ENCODE peak calls at places on chromosomes 16 and 17, in eight cellular contexts. D, Y, I, C, P, N, G and W are unnamed samples. For H3K27me3, the result is how much of the 10 kb centered on the place peaks cover.

GRCh38 chr16:50841081-50841886 is 99.4 kb downstream of the CYLD start:
- DNase-seq in Y (no peak), N (no peak), I (no peak), P (no peak), C (no peak), G (no peak), D (no peak), W (no peak)

GRCh38 chr17:69809331-69809730 is 265.7 kb upstream of the KCNJ16 start:
- DNase-seq in G (no peak), P (no peak), N (no peak), Y (no peak), I (no peak), D (no peak), C (no peak), W (no peak)

GRCh38 chr17:34305606-34306005 is 13.6 kb upstream of the CCL8 start:
- DNase-seq in Y (no peak), C (no peak), P (no peak), I (no peak), D (no peak), G (no peak), N (no peak), W (no peak)

GRCh38 chr16:57773680-57774295 is 28.5 kb downstream of the KIFC3 start:
- DNase-seq in Y (no peak), I (no peak), C (no peak), G (no peak), D (no peak), N (peak), P (no peak), W (peak)

GRCh38 chr17:32298721-32299578 is 33.3 kb downstream of the RHBDL3 start:
- DNase-seq in N (no peak), I (no peak), C (no peak), D (peak), G (no peak), Y (no peak), P (no peak), W (no peak)

GRCh38 chr17:9002236-9002609 is 19.1 kb upstream of the NTN1 start:
- DNase-seq in Y (no peak), D (no peak), G (no peak), N (no peak), P (no peak), C (no peak), I (no peak), W (no peak)

GRCh38 chr16:72768611-72769010 is 279.3 kb downstream of the ZFHX3 start:
- DNase-seq in C (no peak), N (no peak), D (no peak), I (no peak), Y (no peak), P (no peak), G (no peak), W (no peak)

GRCh38 chr17:68909066-68909465 is 46.1 kb downstream of the ABCA8 start:
- DNase-seq in G (peak), P (no peak), Y (no peak), I (peak), D (peak), C (peak), N (no peak), W (peak)

GRCh38 chr16:61946019-61946418 is 90.2 kb downstream of the CDH8 start:
- DNase-seq in N (no peak), G (no peak), Y (no peak), P (no peak), I (no peak), D (no peak), C (no peak), W (no peak)

GRCh38 chr16:65657051-65657450 is 535.2 kb upstream of the CDH11 start:
- DNase-seq in I (no peak), Y (no peak), G (no peak), C (no peak), P (no peak), D (no peak), N (no peak), W (no peak)

GRCh38 chr16:85556456-85557082 is 56.6 kb upstream of the GSE1 start:
- DNase-seq in Y (no peak), C (peak), I (no peak), P (peak), D (peak), N (peak), G (peak), W (peak)

GRCh38 chr17:50721194-50722010 is 2.0 kb downstream of the LUC7L3 start:
- DNase-seq in D (no peak), C (no peak), I (no peak), Y (no peak), G (no peak), N (no peak), P (no peak), W (no peak)

GRCh38 chr16:48292452-48292851 is 45.1 kb upstream of the ABCC11 start:
- DNase-seq in D (no peak), I (no peak), Y (no peak), N (no peak), G (no peak), P (no peak), C (no peak), W (no peak)

GRCh38 chr17:74919440-74920305 is 3.4 kb downstream of the USH1G start:
- DNase-seq in G (no peak), C (no peak), N (peak), D (no peak), Y (no peak), I (no peak), P (no peak), W (no peak)

GRCh38 chr16:30523768-30524574 is 2.4 kb downstream of the ZNF768 start:
- DNase-seq in N (peak), C (no peak), G (no peak), D (no peak), P (no peak), I (no peak), Y (no peak), W (peak)

GRCh38 chr17:80791758-80792284 is 199.8 kb upstream of the CHMP6 start:
- DNase-seq in P (no peak), N (peak), G (peak), D (no peak), C (peak), I (peak), Y (no peak), W (peak)

GRCh38 chr17:16215965-16216316 is 607 bp upstream of the NCOR1 start:
- DNase-seq in P (no peak), I (no peak), D (no peak), Y (no peak), C (peak), N (no peak), G (no peak), W (no peak)

GRCh38 chr16:85275533-85276249 is 163.4 kb upstream of the CIBAR2 start:
- DNase-seq in C (peak), P (peak), Y (no peak), N (peak), G (peak), D (peak), I (peak), W (peak)

GRCh38 chr17:18141210-18141803 is 32.8 kb downstream of the MYO15A start:
- DNase-seq in D (peak), I (no peak), C (no peak), Y (no peak), G (no peak), P (no peak), N (no peak), W (peak)

GRCh38 chr16:57994778-57995177 is 5.7 kb downstream of the ZNF319 start:
- DNase-seq in C (peak), I (no peak), N (peak), Y (no peak), G (no peak), P (peak), D (no peak), W (peak)

GRCh38 chr17:79019631-79020584 is 4.1 kb upstream of the C1QTNF1 start:
- DNase-seq in N (peak), G (peak), D (peak), I (peak), Y (no peak), P (peak), C (peak), W (no peak)

GRCh38 chr17:39737761-39738567 is at the start of gene GRB7:
- DNase-seq in Y (no peak), P (peak), N (peak), C (peak), I (no peak), G (peak), D (peak), W (peak)
- TF ChIP-seq POLR2A in Y (peak), P (no peak), N (peak), C (peak), I (no peak), G (no peak), D (peak), W (no peak)

DNA sequence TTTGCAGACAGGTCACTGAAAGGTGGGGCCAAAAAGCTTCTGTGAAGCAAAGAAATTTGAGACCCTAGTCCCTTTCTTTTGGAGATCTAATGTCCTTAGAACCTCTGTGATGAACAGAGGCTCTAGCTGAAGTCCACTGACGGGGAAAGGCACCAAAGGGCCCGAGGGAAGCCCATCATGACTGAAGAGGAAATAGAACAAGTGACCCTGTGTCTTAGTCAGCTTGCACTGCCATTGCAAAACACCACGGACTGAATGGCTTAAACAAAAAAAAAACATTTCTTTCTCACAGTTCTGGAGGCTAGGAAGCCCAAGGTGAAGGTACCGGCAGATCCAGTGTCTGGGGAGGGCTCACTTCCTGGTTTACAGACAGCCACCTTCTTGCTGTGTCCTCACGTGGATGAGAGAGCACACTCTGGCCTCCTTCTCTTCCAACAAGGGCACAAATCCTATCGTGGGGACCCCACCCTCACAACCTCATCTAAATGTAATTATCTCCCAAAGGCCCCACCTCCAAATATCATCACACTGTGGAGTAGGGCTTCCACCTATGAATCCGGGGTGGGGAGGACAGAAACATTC is 24.3 kb upstream of the ASGR2 start:
- DNase-seq in C (no peak), G (no peak), I (no peak), N (no peak), D (no peak), P (peak), Y (no peak), W (no peak)
- H3K27me3 ChIP-seq in C (under half), G (under half), I (under half), N (under half), D (under half), P (under half), Y (under half), W (under half)

GRCh38 chr17:2391597-2392251 is 9.1 kb downstream of the MNT start:
- DNase-seq in Y (no peak), C (no peak), N (no peak), D (no peak), I (no peak), P (peak), G (no peak), W (no peak)

GRCh38 chr17:2393184-2393953 is 7.5 kb downstream of the MNT start:
- DNase-seq in D (peak), Y (no peak), P (peak), C (peak), G (peak), I (peak), N (peak), W (peak)

GRCh38 chr17:2390199-2390880 is 10.5 kb downstream of the MNT start:
- DNase-seq in G (peak), Y (no peak), D (no peak), N (no peak), C (no peak), P (no peak), I (no peak), W (no peak)

GRCh38 chr17:2393954-2394749 is 6.7 kb downstream of the MNT start:
- DNase-seq in G (no peak), Y (no peak), C (peak), I (peak), N (no peak), P (peak), D (no peak), W (peak)

GRCh38 chr17:2392252-2393183 is 8.3 kb downstream of the MNT start:
- DNase-seq in P (peak), Y (peak), N (peak), D (peak), I (peak), C (peak), G (peak), W (peak)
- TF ChIP-seq POLR2A in P (peak), Y (peak), N (peak), D (peak), I (no peak), C (peak), G (peak), W (peak)

GRCh38 chr17:36817483-36818048 is 119.7 kb upstream of the LHX1 start:
- DNase-seq in D (no peak), G (no peak), P (no peak), Y (no peak), C (no peak), I (no peak), N (no peak), W (no peak)
- H3K27me3 ChIP-seq in D (under half), G (under half), P (half or more), Y (half or more), C (half or more), I (under half), N (under half), W (under half)

GRCh38 chr17:20008242-20009051 is 712 bp upstream of the SPECC1 start:
- DNase-seq in G (peak), C (peak), Y (no peak), N (peak), I (no peak), D (no peak), P (peak), W (no peak)
- TF ChIP-seq POLR2A in G (no peak), C (no peak), Y (no peak), N (no peak), I (no peak), D (no peak), P (no peak), W (no peak)

GRCh38 chr17:965311-965989 is 14.1 kb downstream of the NXN start:
- DNase-seq in Y (no peak), N (no peak), C (no peak), I (no peak), G (no peak), D (no peak), P (no peak), W (no peak)

GRCh38 chr17:968812-969766 is 10.5 kb downstream of the NXN start:
- DNase-seq in P (no peak), I (no peak), G (no peak), C (no peak), N (no peak), Y (no peak), D (no peak), W (no peak)

GRCh38 chr17:969767-970387 is 9.7 kb downstream of the NXN start:
- DNase-seq in N (no peak), C (no peak), Y (no peak), P (no peak), G (peak), D (no peak), I (peak), W (no peak)

GRCh38 chr17:964881-965280 is 14.7 kb downstream of the NXN start:
- DNase-seq in Y (no peak), D (no peak), N (no peak), G (no peak), C (no peak), I (no peak), P (no peak), W (no peak)

GRCh38 chr17:967122-967521 is 12.5 kb downstream of the NXN start:
- DNase-seq in C (no peak), N (no peak), Y (no peak), P (no peak), G (no peak), I (no peak), D (no peak), W (no peak)
- H3K27me3 ChIP-seq in C (under half), N (under half), Y (under half), P (under half), G (under half), I (under half), D (under half), W (under half)